ENCODE peak calls at places on chromosomes 3 and 15, in eight cellular contexts. One of them, this sample, is unnamed.

GRCh38 chr3:131396170-131396569 is 14.6 kb downstream of the NUDT16 start:
- DNase-seq in thoracic aorta: no peak
- DNase-seq in aorta: no peak
- DNase-seq in neural progenitor cell: no peak
- DNase-seq in AG09309: no peak
- DNase-seq in SK-N-SH: no peak
- DNase-seq in fibroblast of pulmonary artery: no peak
- DNase-seq in choroid plexus epithelial cell: peak
- DNase-seq in this sample: peak

GRCh38 chr15:70528270-70528706 is 235.1 kb downstream of the UACA start:
- DNase-seq in fibroblast of pulmonary artery: peak
- DNase-seq in aorta: no peak
- DNase-seq in AG09309: no peak
- DNase-seq in choroid plexus epithelial cell: peak
- DNase-seq in thoracic aorta: no peak
- DNase-seq in neural progenitor cell: no peak
- DNase-seq in SK-N-SH: no peak
- DNase-seq in this sample: no peak

GRCh38 chr15:55734641-55735040 is 8.3 kb downstream of the PRTG start:
- DNase-seq in aorta: no peak
- DNase-seq in neural progenitor cell: peak
- DNase-seq in choroid plexus epithelial cell: peak
- DNase-seq in thoracic aorta: no peak
- DNase-seq in SK-N-SH: no peak
- DNase-seq in fibroblast of pulmonary artery: no peak
- DNase-seq in AG09309: no peak
- DNase-seq in this sample: no peak

GRCh38 chr15:100783760-100784492 is 95.7 kb upstream of the ALDH1A3 start:
- DNase-seq in neural progenitor cell: peak
- DNase-seq in choroid plexus epithelial cell: no peak
- DNase-seq in thoracic aorta: no peak
- DNase-seq in fibroblast of pulmonary artery: no peak
- DNase-seq in aorta: no peak
- DNase-seq in AG09309: no peak
- DNase-seq in SK-N-SH: no peak
- DNase-seq in this sample: no peak

GRCh38 chr3:36941658-36942057 is 3.2 kb downstream of the TRANK1 start:
- DNase-seq in SK-N-SH: no peak
- DNase-seq in choroid plexus epithelial cell: no peak
- DNase-seq in AG09309: no peak
- DNase-seq in aorta: no peak
- DNase-seq in neural progenitor cell: no peak
- DNase-seq in fibroblast of pulmonary artery: no peak
- DNase-seq in thoracic aorta: no peak
- DNase-seq in this sample: no peak

GRCh38 chr3:46491089-46492070 is 6.4 kb upstream of the RTP3 start:
- DNase-seq in fibroblast of pulmonary artery: no peak
- DNase-seq in AG09309: no peak
- DNase-seq in aorta: no peak
- DNase-seq in thoracic aorta: no peak
- DNase-seq in SK-N-SH: no peak
- DNase-seq in neural progenitor cell: no peak
- DNase-seq in choroid plexus epithelial cell: no peak
- DNase-seq in this sample: no peak

GRCh38 chr15:40292246-40292645 is 9.4 kb upstream of the ANKRD63 start:
- DNase-seq in thoracic aorta: no peak
- DNase-seq in neural progenitor cell: no peak
- DNase-seq in SK-N-SH: no peak
- DNase-seq in choroid plexus epithelial cell: no peak
- DNase-seq in AG09309: no peak
- DNase-seq in aorta: no peak
- DNase-seq in fibroblast of pulmonary artery: no peak
- DNase-seq in this sample: no peak

GRCh38 chr15:31333119-31333518 is 6.5 kb downstream of the KLF13 start:
- DNase-seq in thoracic aorta: no peak
- DNase-seq in SK-N-SH: no peak
- DNase-seq in neural progenitor cell: no peak
- DNase-seq in aorta: no peak
- DNase-seq in AG09309: no peak
- DNase-seq in fibroblast of pulmonary artery: no peak
- DNase-seq in choroid plexus epithelial cell: no peak
- DNase-seq in this sample: no peak

GRCh38 chr3:188077160-188077812 is 76.7 kb upstream of the LPP start:
- DNase-seq in fibroblast of pulmonary artery: no peak
- DNase-seq in choroid plexus epithelial cell: peak
- DNase-seq in neural progenitor cell: no peak
- DNase-seq in AG09309: no peak
- DNase-seq in SK-N-SH: no peak
- DNase-seq in aorta: no peak
- DNase-seq in thoracic aorta: no peak
- DNase-seq in this sample: no peak

GRCh38 chr15:66907826-66908502 is 157.4 kb upstream of the SMAD3 start:
- DNase-seq in AG09309: no peak
- DNase-seq in thoracic aorta: no peak
- DNase-seq in aorta: peak
- DNase-seq in neural progenitor cell: no peak
- DNase-seq in fibroblast of pulmonary artery: peak
- DNase-seq in SK-N-SH: no peak
- DNase-seq in choroid plexus epithelial cell: no peak
- DNase-seq in this sample: no peak

GRCh38 chr15:70440416-70441138 is 322.8 kb downstream of the UACA start:
- DNase-seq in SK-N-SH: no peak
- DNase-seq in choroid plexus epithelial cell: no peak
- DNase-seq in thoracic aorta: no peak
- DNase-seq in neural progenitor cell: no peak
- DNase-seq in fibroblast of pulmonary artery: no peak
- DNase-seq in AG09309: no peak
- DNase-seq in aorta: no peak
- DNase-seq in this sample: no peak

GRCh38 chr3:8970971-8971589 is 7.8 kb upstream of the RAD18 start:
- DNase-seq in aorta: no peak
- DNase-seq in choroid plexus epithelial cell: peak
- DNase-seq in fibroblast of pulmonary artery: peak
- DNase-seq in neural progenitor cell: peak
- DNase-seq in thoracic aorta: no peak
- DNase-seq in SK-N-SH: peak
- DNase-seq in AG09309: no peak
- DNase-seq in this sample: no peak

GRCh38 chr15:51401872-51402517 is 60.5 kb downstream of the GLDN start:
- DNase-seq in AG09309: no peak
- DNase-seq in aorta: peak
- DNase-seq in fibroblast of pulmonary artery: peak
- DNase-seq in choroid plexus epithelial cell: peak
- DNase-seq in SK-N-SH: peak
- DNase-seq in neural progenitor cell: peak
- DNase-seq in thoracic aorta: no peak
- DNase-seq in this sample: no peak

GRCh38 chr3:133211449-133211848 is 173.3 kb downstream of the TMEM108 start:
- DNase-seq in AG09309: no peak
- DNase-seq in neural progenitor cell: peak
- DNase-seq in aorta: no peak
- DNase-seq in SK-N-SH: no peak
- DNase-seq in choroid plexus epithelial cell: no peak
- DNase-seq in thoracic aorta: no peak
- DNase-seq in fibroblast of pulmonary artery: peak
- DNase-seq in this sample: no peak

GRCh38 chr3:148641712-148642111 is 56.0 kb upstream of the AGTR1 start:
- DNase-seq in AG09309: no peak
- DNase-seq in SK-N-SH: no peak
- DNase-seq in choroid plexus epithelial cell: no peak
- DNase-seq in thoracic aorta: no peak
- DNase-seq in neural progenitor cell: no peak
- DNase-seq in aorta: no peak
- DNase-seq in fibroblast of pulmonary artery: no peak
- DNase-seq in this sample: no peak

GRCh38 chr15:73368301-73369072 is at the start of gene HCN4:
- DNase-seq in neural progenitor cell: peak
- DNase-seq in fibroblast of pulmonary artery: no peak
- DNase-seq in aorta: no peak
- DNase-seq in choroid plexus epithelial cell: no peak
- DNase-seq in SK-N-SH: peak
- DNase-seq in thoracic aorta: no peak
- DNase-seq in AG09309: no peak
- DNase-seq in this sample: no peak

DNA sequence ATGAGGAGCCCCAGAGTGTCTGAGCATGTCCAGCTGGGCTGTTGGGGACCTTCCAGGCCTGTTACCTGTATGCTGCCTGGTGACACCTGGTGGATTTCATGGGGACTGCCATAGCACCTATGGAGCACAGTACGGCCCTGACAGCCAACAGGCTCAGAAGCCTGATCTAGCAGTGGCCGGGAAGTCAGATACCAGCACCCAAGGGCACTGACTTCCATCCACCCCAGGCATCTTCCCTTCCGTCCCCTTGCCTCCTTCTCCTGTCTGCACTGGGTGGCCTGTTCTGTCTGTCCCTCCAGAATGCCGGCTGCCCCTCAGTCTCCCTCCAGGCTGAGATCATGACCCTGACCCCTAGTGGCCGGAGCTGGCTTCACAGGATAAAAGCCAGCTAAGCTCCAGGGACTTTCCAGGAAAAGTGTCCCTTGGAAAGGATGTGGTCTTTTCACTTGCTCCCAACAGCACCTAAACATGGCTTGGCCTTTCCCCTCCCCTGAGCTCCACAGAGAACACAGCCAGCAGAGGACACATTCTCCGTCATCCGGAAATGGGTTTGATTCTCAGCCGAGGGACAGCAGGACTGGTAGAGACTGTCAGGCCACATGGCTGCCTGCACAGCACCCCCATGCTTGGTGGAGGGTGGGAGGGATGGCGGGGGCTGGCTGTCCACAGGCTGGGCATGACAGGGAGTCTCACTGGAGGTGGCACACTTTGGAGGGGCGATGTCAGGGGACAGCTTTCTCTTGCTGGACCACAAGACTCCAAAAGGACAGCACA is 9.5 kb downstream of the RPS17 start:
- DNase-seq in choroid plexus epithelial cell: peak
- DNase-seq in aorta: peak
- DNase-seq in SK-N-SH: peak
- DNase-seq in AG09309: no peak
- DNase-seq in fibroblast of pulmonary artery: peak
- DNase-seq in neural progenitor cell: peak
- DNase-seq in thoracic aorta: no peak
- DNase-seq in this sample: no peak
- H3K4me3 ChIP-seq in choroid plexus epithelial cell: peak
- H3K4me3 ChIP-seq in aorta: no peak
- H3K4me3 ChIP-seq in SK-N-SH: peak
- H3K4me3 ChIP-seq in AG09309: peak
- H3K4me3 ChIP-seq in fibroblast of pulmonary artery: no peak
- H3K4me3 ChIP-seq in neural progenitor cell: peak
- H3K4me3 ChIP-seq in thoracic aorta: peak
- H3K4me3 ChIP-seq in this sample: peak

DNA sequence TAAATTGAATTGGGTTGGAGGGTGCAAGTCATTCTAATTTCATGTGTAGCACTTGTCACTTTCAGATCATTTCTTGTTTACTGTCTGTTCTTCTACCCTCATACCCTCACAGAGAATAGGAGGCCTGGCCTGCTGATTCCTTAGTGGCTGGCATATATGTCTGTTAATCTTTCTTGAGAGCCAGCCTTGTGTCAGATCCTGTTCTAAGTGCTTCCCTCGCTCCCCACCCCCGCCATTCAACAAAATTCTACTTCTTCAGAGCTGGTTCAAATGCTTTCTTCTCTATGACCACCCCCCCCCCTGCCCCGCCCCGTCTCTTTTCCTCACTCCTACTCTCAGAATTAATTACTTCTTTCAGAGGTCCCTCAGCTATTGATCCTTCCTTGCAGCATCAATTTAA is 1.5 kb upstream of the U2SURP start:
- DNase-seq in choroid plexus epithelial cell: no peak
- DNase-seq in neural progenitor cell: peak
- DNase-seq in AG09309: no peak
- DNase-seq in fibroblast of pulmonary artery: no peak
- DNase-seq in thoracic aorta: no peak
- DNase-seq in aorta: no peak
- DNase-seq in SK-N-SH: no peak
- DNase-seq in this sample: no peak
- H3K4me3 ChIP-seq in choroid plexus epithelial cell: peak
- H3K4me3 ChIP-seq in neural progenitor cell: peak
- H3K4me3 ChIP-seq in AG09309: no peak
- H3K4me3 ChIP-seq in fibroblast of pulmonary artery: peak
- H3K4me3 ChIP-seq in thoracic aorta: peak
- H3K4me3 ChIP-seq in aorta: no peak
- H3K4me3 ChIP-seq in SK-N-SH: peak
- H3K4me3 ChIP-seq in this sample: peak

GRCh38 chr3:117018622-117019021 is 309.0 kb downstream of the TUSC7 start:
- DNase-seq in AG09309: no peak
- DNase-seq in fibroblast of pulmonary artery: no peak
- DNase-seq in neural progenitor cell: no peak
- DNase-seq in choroid plexus epithelial cell: no peak
- DNase-seq in aorta: no peak
- DNase-seq in thoracic aorta: no peak
- DNase-seq in SK-N-SH: no peak
- DNase-seq in this sample: peak
- H3K4me3 ChIP-seq in AG09309: no peak
- H3K4me3 ChIP-seq in fibroblast of pulmonary artery: no peak
- H3K4me3 ChIP-seq in neural progenitor cell: no peak
- H3K4me3 ChIP-seq in choroid plexus epithelial cell: no peak
- H3K4me3 ChIP-seq in aorta: no peak
- H3K4me3 ChIP-seq in thoracic aorta: no peak
- H3K4me3 ChIP-seq in SK-N-SH: no peak
- H3K4me3 ChIP-seq in this sample: no peak

GRCh38 chr3:65226287-65226686 is 538.5 kb upstream of the ADAMTS9 start:
- DNase-seq in choroid plexus epithelial cell: no peak
- DNase-seq in SK-N-SH: no peak
- DNase-seq in AG09309: no peak
- DNase-seq in fibroblast of pulmonary artery: no peak
- DNase-seq in neural progenitor cell: no peak
- DNase-seq in thoracic aorta: no peak
- DNase-seq in aorta: no peak
- DNase-seq in this sample: no peak

GRCh38 chr3:65233561-65233960 is 545.8 kb upstream of the ADAMTS9 start:
- DNase-seq in fibroblast of pulmonary artery: no peak
- DNase-seq in aorta: no peak
- DNase-seq in neural progenitor cell: no peak
- DNase-seq in thoracic aorta: no peak
- DNase-seq in SK-N-SH: no peak
- DNase-seq in AG09309: no peak
- DNase-seq in choroid plexus epithelial cell: peak
- DNase-seq in this sample: no peak

GRCh38 chr3:65230251-65231140 is 542.7 kb upstream of the ADAMTS9 start:
- DNase-seq in fibroblast of pulmonary artery: no peak
- DNase-seq in AG09309: no peak
- DNase-seq in thoracic aorta: no peak
- DNase-seq in aorta: no peak
- DNase-seq in choroid plexus epithelial cell: peak
- DNase-seq in neural progenitor cell: no peak
- DNase-seq in SK-N-SH: no peak
- DNase-seq in this sample: no peak

GRCh38 chr3:65234499-65234898 is 546.7 kb upstream of the ADAMTS9 start:
- DNase-seq in SK-N-SH: peak
- DNase-seq in fibroblast of pulmonary artery: no peak
- DNase-seq in neural progenitor cell: no peak
- DNase-seq in AG09309: no peak
- DNase-seq in choroid plexus epithelial cell: no peak
- DNase-seq in thoracic aorta: no peak
- DNase-seq in aorta: no peak
- DNase-seq in this sample: no peak

DNA sequence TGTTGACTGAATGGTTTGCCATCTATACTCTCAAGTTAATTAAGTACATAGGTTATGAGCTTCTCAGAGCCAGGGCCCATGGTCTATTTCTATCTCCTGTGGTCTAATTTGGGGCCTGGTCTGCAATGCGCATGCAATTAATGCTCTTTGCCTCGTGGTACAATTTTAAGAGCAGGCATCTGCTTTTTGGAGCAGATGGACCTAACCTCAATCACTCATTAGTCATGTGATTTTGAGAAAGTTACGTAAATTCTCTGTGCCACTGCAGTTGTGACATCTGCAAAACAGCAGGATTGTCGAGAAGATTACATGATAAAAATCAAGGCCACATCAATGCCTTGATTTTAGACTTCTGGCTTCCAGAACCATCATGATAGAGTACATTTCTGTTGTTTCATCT is 543.7 kb upstream of the ADAMTS9 start:
- DNase-seq in aorta: no peak
- DNase-seq in SK-N-SH: peak
- DNase-seq in neural progenitor cell: no peak
- DNase-seq in thoracic aorta: no peak
- DNase-seq in choroid plexus epithelial cell: no peak
- DNase-seq in AG09309: no peak
- DNase-seq in fibroblast of pulmonary artery: no peak
- DNase-seq in this sample: no peak
- H3K4me3 ChIP-seq in aorta: no peak
- H3K4me3 ChIP-seq in SK-N-SH: no peak
- H3K4me3 ChIP-seq in neural progenitor cell: no peak
- H3K4me3 ChIP-seq in thoracic aorta: no peak
- H3K4me3 ChIP-seq in choroid plexus epithelial cell: no peak
- H3K4me3 ChIP-seq in AG09309: no peak
- H3K4me3 ChIP-seq in fibroblast of pulmonary artery: no peak
- H3K4me3 ChIP-seq in this sample: no peak